ENCODE peak calls at places on chromosome 22, in four cellular contexts. Y, B, Q and N are unnamed samples.

GRCh38 chr22:34390400-34390799 is 470.1 kb upstream of the LARGE1 start:
- DNase-seq in Y (no peak), Q (no peak), B (no peak), N (no peak)

GRCh38 chr22:16917144-16918003 is 90.6 kb downstream of the GAB4 start:
- DNase-seq in Q (peak), Y (peak), B (peak), N (peak)

GRCh38 chr22:31240011-31240410 is 27.9 kb downstream of the LIMK2 start:
- DNase-seq in Q (no peak), B (no peak), Y (no peak), N (no peak)

GRCh38 chr22:23834830-23835772 is 3.7 kb downstream of the DERL3 start:
- DNase-seq in Q (no peak), B (no peak), Y (no peak), N (peak)

GRCh38 chr22:35711336-35711735 is 6.3 kb upstream of the APOL5 start:
- DNase-seq in B (no peak), Q (no peak), Y (no peak), N (no peak)

GRCh38 chr22:28977481-28977971 is 84.1 kb downstream of the C22orf31 start:
- DNase-seq in Y (peak), B (peak), Q (no peak), N (no peak)

GRCh38 chr22:33126881-33127280 is 68.7 kb upstream of the SYN3 start:
- DNase-seq in B (peak), Y (peak), Q (no peak), N (peak)

GRCh38 chr22:42127606-42128005 is 3.0 kb downstream of the CYP2D6 start:
- DNase-seq in Q (no peak), B (no peak), Y (no peak), N (no peak)

GRCh38 chr22:31917227-31917921 is 27.0 kb upstream of the YWHAH start:
- DNase-seq in Y (no peak), Q (peak), B (no peak), N (no peak)

GRCh38 chr22:21641417-21641794 is 696 bp upstream of the SDF2L1 start:
- DNase-seq in Q (no peak), Y (peak), B (peak), N (peak)

GRCh38 chr22:39308614-39309363 is 10.6 kb downstream of the RPL3 start:
- DNase-seq in B (peak), Y (no peak), Q (no peak), N (no peak)

GRCh38 chr22:25746012-25746373 is 4.0 kb downstream of the MYO18B start:
- DNase-seq in B (no peak), Q (no peak), Y (no peak), N (peak)

GRCh38 chr22:21677606-21678443 is 12.0 kb downstream of the PPIL2 start:
- DNase-seq in B (no peak), Y (peak), Q (no peak), N (no peak)

GRCh38 chr22:43993072-43993760 is 30.9 kb upstream of the PARVB start:
- DNase-seq in Y (peak), Q (peak), B (peak), N (peak)

GRCh38 chr22:50705219-50705691 is 32.6 kb downstream of the SHANK3 start:
- DNase-seq in Y (no peak), B (no peak), Q (no peak), N (peak)

GRCh38 chr22:23226497-23226850 is 46.2 kb downstream of the BCR start:
- DNase-seq in Q (no peak), Y (no peak), B (no peak), N (no peak)

GRCh38 chr22:41931701-41932269 is 5.2 kb upstream of the TNFRSF13C start:
- DNase-seq in Q (peak), B (no peak), Y (no peak), N (no peak)

GRCh38 chr22:39431821-39432251 is 25.0 kb upstream of the MGAT3 start:
- DNase-seq in Q (no peak), Y (no peak), B (no peak), N (no peak)

GRCh38 chr22:46457502-46458488 is 79.6 kb downstream of the CELSR1 start:
- DNase-seq in B (no peak), Y (no peak), Q (no peak), N (peak)
- H3K4me2 ChIP-seq in B (no peak), Y (no peak), Q (no peak), N (no peak)

GRCh38 chr22:27603823-27604190 is 197.7 kb downstream of the MN1 start:
- DNase-seq in B (no peak), Q (no peak), Y (no peak), N (peak)
- TF ChIP-seq PBX3 in B (no peak), Q (no peak), Y (no peak), N (no peak)

DNA sequence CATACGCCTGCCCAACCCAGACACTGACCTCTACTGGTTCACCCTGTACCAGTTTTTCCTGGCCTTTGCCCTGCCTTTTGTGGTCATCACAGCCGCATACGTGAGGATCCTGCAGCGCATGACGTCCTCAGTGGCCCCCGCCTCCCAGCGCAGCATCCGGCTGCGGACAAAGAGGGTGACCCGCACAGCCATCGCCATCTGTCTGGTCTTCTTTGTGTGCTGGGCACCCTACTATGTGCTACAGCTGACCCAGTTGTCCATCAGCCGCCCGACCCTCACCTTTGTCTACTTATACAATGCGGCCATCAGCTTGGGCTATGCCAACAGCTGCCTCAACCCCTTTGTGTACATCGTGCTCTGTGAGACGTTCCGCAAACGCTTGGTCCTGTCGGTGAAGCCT is 2.2 kb downstream of the MCHR1 start:
- DNase-seq in Q (no peak), Y (no peak), B (no peak), N (no peak)
- H3K4me2 ChIP-seq in Q (no peak), Y (peak), B (no peak), N (no peak)

DNA sequence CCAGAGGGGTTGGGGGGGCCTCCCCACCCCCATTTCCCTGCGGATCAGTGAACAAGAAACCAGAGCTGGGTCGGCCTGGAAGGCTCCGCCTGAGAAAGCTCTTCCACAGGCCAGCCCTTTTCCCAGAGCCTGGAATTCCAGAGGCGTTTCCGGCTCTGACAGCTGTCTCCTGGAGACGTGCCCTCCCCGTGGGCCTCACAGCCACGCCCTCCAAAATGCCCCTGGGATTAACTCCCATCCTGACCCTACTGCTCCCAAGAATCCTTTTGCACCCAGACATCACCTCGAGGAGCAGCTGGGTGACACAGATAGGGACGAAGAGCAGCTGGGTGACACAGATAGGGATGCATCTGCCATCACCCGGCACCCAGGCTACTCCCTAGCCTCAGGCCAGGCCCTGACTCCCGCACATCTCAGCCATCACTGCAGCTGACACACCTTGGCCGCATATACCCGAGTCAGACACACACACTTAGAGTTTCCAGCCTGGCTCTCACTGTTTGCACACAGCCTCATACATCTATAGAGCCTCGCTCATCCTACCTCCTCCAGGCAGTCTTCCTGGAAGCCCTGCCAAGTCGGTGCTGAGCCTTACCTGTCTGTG is 7.6 kb upstream of the CDC42EP1 start:
- DNase-seq in Q (no peak), B (no peak), Y (no peak), N (peak)
- TF ChIP-seq PBX3 in Q (no peak), B (no peak), Y (no peak), N (no peak)

DNA sequence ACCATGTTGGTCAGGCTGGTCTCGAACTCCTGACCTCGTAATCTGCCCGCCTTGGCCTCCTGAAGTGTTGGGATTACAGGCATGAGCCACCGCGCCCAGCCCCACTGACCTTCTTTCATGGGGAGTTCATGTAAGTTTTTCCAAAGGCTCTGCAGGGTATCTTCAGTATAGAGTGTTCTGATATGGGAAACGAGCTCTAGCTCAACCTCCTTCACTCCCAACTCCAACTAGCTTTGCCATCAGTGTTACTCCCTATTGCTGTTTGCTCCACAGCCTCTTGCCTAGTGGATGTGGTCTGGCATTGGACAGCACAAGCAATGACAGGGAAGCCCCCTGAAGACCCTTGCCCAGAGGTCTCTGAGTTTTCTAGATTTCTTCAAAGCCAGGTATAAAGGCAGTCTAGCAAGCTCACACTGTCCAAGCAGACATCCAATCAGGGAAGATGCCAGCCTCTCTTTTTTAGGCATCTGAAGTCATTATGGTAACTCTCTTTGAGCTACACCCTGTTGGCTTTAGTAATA is 41.2 kb upstream of the CLDN5 start:
- DNase-seq in Q (no peak), B (no peak), Y (no peak), N (no peak)
- H3K4me2 ChIP-seq in Q (no peak), B (no peak), Y (no peak), N (no peak)

GRCh38 chr22:20128902-20129746 is 2.5 kb upstream of the ZDHHC8 start:
- DNase-seq in B (peak), Y (peak), Q (no peak), N (no peak)
- TF ChIP-seq PBX3 in B (no peak), Y (no peak), Q (no peak), N (no peak)

GRCh38 chr22:37733625-37734401 is 37.0 kb downstream of the TRIOBP start:
- DNase-seq in B (no peak), Q (no peak), Y (no peak), N (no peak)

GRCh38 chr22:37734402-37734700 is 37.5 kb downstream of the TRIOBP start:
- DNase-seq in Y (no peak), Q (no peak), B (no peak), N (no peak)

GRCh38 chr22:37731804-37732471 is 35.1 kb downstream of the TRIOBP start:
- DNase-seq in Y (peak), Q (no peak), B (peak), N (no peak)

GRCh38 chr22:37732699-37733607 is 36.1 kb downstream of the TRIOBP start:
- DNase-seq in B (no peak), Y (no peak), Q (no peak), N (no peak)

GRCh38 chr22:37735054-37735453 is 38.2 kb downstream of the TRIOBP start:
- DNase-seq in Y (peak), B (peak), Q (no peak), N (peak)
- H3K4me2 ChIP-seq in Y (peak), B (peak), Q (no peak), N (no peak)

GRCh38 chr22:49358041-49358440 is 469.6 kb downstream of the BRD1 start:
- DNase-seq in B (no peak), Y (no peak), Q (no peak), N (no peak)
- TF ChIP-seq PBX3 in B (no peak), Y (no peak), Q (no peak), N (no peak)

DNA sequence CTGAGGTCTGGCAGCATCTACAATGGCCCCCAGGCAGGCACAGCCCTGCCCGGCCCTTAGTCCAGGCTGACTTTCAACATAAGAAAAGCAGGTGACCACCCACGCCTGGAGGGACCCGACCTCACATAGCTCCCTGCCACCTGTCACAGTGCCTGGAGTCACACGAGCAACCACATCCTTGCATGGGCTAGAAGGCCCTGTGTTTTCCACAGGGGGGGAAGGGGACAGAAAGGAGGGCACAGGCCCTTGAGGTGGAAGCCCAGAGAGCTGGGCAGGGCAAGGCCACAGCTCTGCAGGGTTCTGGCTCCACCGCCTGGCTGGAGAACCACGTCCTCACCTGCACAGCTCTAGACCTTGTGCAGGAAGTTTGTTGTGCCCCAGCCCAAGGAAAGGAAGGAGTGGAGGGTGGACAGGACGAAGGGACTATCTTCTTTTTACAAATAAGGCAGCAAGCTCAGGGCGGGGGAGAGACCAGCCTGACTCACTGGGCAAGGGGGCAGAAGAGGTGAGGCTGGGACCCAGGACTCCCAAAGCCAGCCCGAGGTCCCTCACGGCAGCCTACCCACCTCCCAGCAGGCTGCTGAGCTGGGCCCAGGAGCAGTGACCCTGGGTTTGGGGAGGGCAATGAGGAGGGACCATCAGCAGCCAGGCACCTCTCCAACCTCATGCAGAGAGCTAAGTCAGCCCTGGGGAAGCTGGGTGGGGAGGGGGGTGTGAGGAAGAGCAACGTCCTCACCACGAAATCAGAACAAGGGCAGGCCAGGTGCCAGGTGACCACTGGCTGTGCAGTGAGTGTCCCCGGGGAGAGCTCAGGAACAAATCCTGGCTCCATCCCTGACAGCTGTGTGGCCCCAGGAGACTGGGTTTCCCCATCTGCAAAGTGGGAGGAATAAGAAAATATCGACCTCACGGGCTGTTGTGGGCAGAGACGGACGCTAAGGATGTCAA is 4.3 kb downstream of the C1QTNF6 start:
- DNase-seq in B (no peak), Y (no peak), Q (no peak), N (no peak)
- H3K4me2 ChIP-seq in B (peak), Y (no peak), Q (no peak), N (no peak)